ENCODE peak calls at places on chromosome 5, in nine cellular contexts. F, J, Y, V, I, K, O, A and W are unnamed samples.

GRCh38 chr5:81393783-81394718 is at the start of gene ACOT12:
- DNase-seq in Y (no peak), O (peak; percentile 4), J (no peak), A (no peak), K (no peak), I (no peak), F (no peak), V (peak; percentile 24), W (peak; percentile 9)

GRCh38 chr5:180596115-180596667 is 4.9 kb upstream of the SCGB3A1 start:
- DNase-seq in F (no peak), K (no peak), V (no peak), Y (no peak), J (no peak), A (no peak), I (no peak), O (no peak), W (no peak)

GRCh38 chr5:170648546-170648945 is 135.0 kb upstream of the GABRP start:
- DNase-seq in A (no peak), I (no peak), J (no peak), O (peak; percentile 70), V (peak; percentile 13), F (no peak), Y (no peak), K (no peak), W (no peak)

GRCh38 chr5:125453011-125453410 is 706.6 kb upstream of the ZNF608 start:
- DNase-seq in O (no peak), K (no peak), V (no peak), F (no peak), I (no peak), Y (no peak), A (no peak), J (no peak), W (no peak)

GRCh38 chr5:108730617-108731340 is 16.9 kb upstream of the FER start:
- DNase-seq in K (no peak), J (no peak), F (no peak), A (no peak), V (no peak), I (no peak), Y (no peak), O (no peak), W (peak; percentile 45)

GRCh38 chr5:159878988-159879471 is 37.3 kb upstream of the ADRA1B start:
- DNase-seq in Y (peak; percentile 70), K (peak; percentile 40), A (peak; percentile 85), O (peak; percentile 91), V (peak; percentile 89), F (no peak), J (peak; percentile 8), I (peak; percentile 28), W (no peak)

GRCh38 chr5:91296691-91297143 is 86.4 kb downstream of the ARRDC3 start:
- DNase-seq in I (no peak), K (no peak), A (peak; percentile 89), V (no peak), J (no peak), Y (peak; percentile 97), O (no peak), F (peak; percentile 68), W (no peak)

GRCh38 chr5:177308740-177309139 is 3.0 kb downstream of the MXD3 start:
- DNase-seq in A (no peak), Y (no peak), V (no peak), K (no peak), F (no peak), J (no peak), O (no peak), I (no peak), W (no peak)

GRCh38 chr5:67496051-67496450 is 299.5 kb upstream of the CD180 start:
- DNase-seq in K (no peak), V (no peak), J (no peak), Y (no peak), O (no peak), F (no peak), A (no peak), I (no peak), W (no peak)

GRCh38 chr5:79011219-79011836 is 26.2 kb upstream of the ARSB start:
- DNase-seq in K (no peak), Y (no peak), A (no peak), O (peak; percentile 66), J (no peak), V (peak; percentile 42), F (no peak), I (no peak), W (no peak)

DNA sequence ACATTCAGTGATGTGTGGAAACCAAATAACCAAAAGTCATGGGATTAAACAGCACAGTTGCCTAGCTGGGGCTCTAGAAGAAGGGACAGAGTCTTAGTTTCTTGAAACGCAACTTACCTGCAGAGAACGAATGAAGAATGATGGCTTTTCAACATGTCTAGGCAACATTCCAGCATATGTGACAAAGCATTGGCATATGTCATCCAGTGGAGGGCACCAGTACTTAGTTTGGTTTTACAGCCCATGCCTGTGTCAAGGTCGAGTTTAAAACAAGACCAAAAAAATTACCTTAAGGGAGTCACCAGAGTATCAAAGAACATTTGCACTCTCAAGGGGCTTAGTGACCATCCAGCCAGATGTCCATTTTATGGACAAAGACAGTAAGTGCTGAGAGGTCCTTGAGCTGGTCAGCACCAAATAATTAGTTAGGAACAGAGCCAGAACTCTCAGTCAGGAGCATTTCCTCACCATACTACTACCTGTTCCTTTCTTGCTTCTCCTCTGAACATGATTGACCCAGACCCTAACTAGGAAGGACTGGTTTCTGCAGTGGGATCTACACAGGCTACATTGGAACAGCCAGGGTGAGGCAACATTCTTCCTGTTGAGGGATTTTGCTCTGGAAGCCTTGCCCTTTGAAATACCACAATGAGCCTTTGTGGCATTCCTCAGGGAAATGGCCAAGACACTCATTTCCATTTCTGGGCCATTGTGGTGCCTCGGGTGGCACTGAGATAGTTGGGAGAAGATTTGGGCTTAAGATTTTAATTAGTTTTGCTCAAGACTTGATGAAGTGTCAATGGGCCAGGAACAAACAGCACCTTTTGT is 75.4 kb upstream of the ANKH start:
- DNase-seq in O (no peak), F (no peak), V (peak; percentile 22), I (no peak), J (peak; percentile 33), K (peak; percentile 54), Y (no peak), A (no peak), W (peak; percentile 58)
- TF ChIP-seq CTCF in O (peak; percentile 56), F (peak; percentile 16), V (peak; percentile 38), I (no peak), J (peak; percentile 76), K (peak; percentile 10), Y (no peak), A (no peak), W (peak; percentile 69)

DNA sequence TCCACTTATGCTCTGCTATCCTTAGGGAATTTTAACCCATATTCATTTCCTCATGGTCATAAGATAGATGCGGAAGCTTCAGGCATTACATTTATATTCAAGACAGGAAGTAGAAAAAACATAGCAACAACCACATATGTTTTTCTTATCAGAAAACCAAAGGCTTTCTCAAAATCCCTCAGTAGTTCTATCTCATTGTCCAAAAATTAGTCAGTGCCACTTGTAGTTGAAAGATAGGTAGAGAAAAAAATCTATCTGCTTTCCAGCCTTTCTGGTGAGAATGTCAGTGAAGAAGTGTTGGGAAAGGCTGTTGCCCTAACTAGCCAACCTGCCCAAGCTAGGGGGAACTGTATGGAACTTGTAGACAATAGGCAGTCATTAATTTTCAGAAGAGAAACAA is 23.5 kb upstream of the MOCS2 start:
- DNase-seq in K (no peak), Y (no peak), J (no peak), I (no peak), F (no peak), A (no peak), O (no peak), V (no peak), W (no peak)
- TF ChIP-seq CTCF in K (no peak), Y (no peak), J (no peak), I (no peak), F (no peak), A (no peak), O (no peak), V (no peak), W (no peak)

GRCh38 chr5:104573979-104574709 is 1011.6 kb upstream of the NUDT12 start:
- DNase-seq in I (no peak), K (no peak), J (no peak), Y (no peak), A (no peak), V (no peak), O (no peak), F (no peak), W (no peak)

DNA sequence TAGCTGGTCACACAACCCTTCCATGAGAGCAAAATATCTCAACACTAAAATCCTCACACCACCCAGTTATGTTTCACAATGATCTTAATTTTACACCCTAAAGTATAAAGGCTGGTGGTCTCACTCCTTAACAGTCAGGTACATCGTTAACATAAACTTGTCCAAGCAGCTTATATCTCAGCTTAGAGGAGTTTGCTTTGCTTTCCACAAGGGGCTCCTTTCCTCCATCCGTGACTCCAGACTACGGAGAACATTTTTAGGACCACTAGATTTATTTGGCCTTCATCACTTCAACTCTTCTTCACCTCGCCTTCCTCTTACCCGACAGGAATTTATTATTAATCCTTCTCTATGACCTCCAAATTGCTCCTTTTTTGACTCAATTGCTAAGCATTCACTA is 1014.1 kb upstream of the NUDT12 start:
- DNase-seq in I (no peak), O (no peak), A (no peak), K (no peak), Y (no peak), J (no peak), F (no peak), V (no peak), W (no peak)
- TF ChIP-seq CTCF in I (no peak), O (no peak), A (no peak), K (no peak), Y (no peak), J (no peak), F (no peak), V (no peak), W (no peak)

GRCh38 chr5:141409598-141410306 is 1.9 kb downstream of the PCDHGB6 start:
- DNase-seq in J (no peak), F (no peak), Y (no peak), K (no peak), I (no peak), A (no peak), O (no peak), V (no peak), W (no peak)

GRCh38 chr5:141411575-141411974 is 1.2 kb upstream of the PCDHGA10 start:
- DNase-seq in F (no peak), K (no peak), J (no peak), A (no peak), V (no peak), Y (no peak), O (no peak), I (no peak), W (no peak)

GRCh38 chr5:141413540-141414069 is 818 bp downstream of the PCDHGA10 start:
- DNase-seq in V (no peak), I (no peak), O (no peak), F (no peak), Y (no peak), K (no peak), A (no peak), J (no peak), W (no peak)

DNA sequence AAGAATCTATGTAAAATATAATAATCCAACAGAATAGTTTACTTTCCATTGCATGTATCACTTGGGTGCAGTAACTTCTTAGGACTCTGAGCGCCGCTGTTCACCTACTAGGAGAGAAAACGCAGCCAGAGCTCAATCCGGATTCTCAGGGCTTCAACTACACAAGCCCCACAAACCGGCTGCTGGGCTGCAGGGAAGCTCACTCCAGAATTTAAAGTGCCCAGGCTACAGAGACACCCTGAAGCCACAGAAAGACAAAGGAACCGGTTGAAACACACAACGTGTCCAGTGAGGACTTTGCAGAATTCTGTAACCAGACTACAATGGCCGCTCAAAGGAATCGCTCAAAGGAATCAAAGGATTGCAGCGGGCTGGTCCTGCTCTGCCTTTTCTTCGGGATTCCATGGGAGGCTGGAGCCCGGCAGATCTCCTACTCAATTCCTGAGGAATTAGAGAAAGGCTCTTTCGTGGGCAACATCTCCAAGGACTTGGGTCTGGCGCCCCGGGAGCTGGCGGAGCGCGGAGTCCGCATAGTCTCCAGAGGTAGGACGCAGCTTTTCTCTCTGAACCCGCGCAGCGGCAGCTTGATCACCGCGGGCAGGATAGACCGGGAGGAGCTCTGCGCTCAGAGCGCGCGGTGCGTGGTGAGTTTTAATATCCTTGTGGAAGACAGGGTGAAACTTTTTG is at the start of gene PCDHGA10:
- DNase-seq in J (peak; percentile 50), Y (peak; percentile 55), K (peak; percentile 40), A (no peak), F (peak; percentile 53), V (peak; percentile 84), O (peak; percentile 66), I (no peak), W (peak; percentile 58)
- TF ChIP-seq CTCF in J (peak; percentile 65), Y (peak; percentile 54), K (no peak), A (no peak), F (peak; percentile 66), V (peak; percentile 75), O (peak; percentile 79), I (peak; percentile 16), W (peak; percentile 82)